ENCODE peak calls at places on chromosomes 11 and 22, in four cellular contexts. One of them, this sample, is unnamed.

GRCh38 chr11:11416502-11416901 is 63.5 kb upstream of the CSNK2A3 start:
- DNase-seq in AG08395: peak
- DNase-seq in endothelial cell: no peak
- DNase-seq in stomach: no peak
- DNase-seq in this sample: no peak

GRCh38 chr22:42313804-42314581 is 43.5 kb upstream of the TCF20 start:
- DNase-seq in endothelial cell: peak
- DNase-seq in stomach: peak
- DNase-seq in AG08395: no peak
- DNase-seq in this sample: peak

GRCh38 chr22:42444060-42444904 is 12.1 kb upstream of the NFAM1 start:
- DNase-seq in AG08395: peak
- DNase-seq in stomach: peak
- DNase-seq in endothelial cell: peak
- DNase-seq in this sample: peak

GRCh38 chr11:69051381-69052342 is 2.9 kb downstream of the TPCN2 start:
- DNase-seq in endothelial cell: no peak
- DNase-seq in stomach: no peak
- DNase-seq in AG08395: no peak
- DNase-seq in this sample: peak

GRCh38 chr11:19631657-19632325 is 80.8 kb upstream of the NAV2 start:
- DNase-seq in AG08395: peak
- DNase-seq in endothelial cell: no peak
- DNase-seq in stomach: no peak
- DNase-seq in this sample: no peak

GRCh38 chr11:575996-576756 is at the start of gene PHRF1:
- DNase-seq in AG08395: peak
- DNase-seq in endothelial cell: peak
- DNase-seq in stomach: peak
- DNase-seq in this sample: peak

GRCh38 chr11:44989831-44990566 is 39.3 kb upstream of the TP53I11 start:
- DNase-seq in stomach: peak
- DNase-seq in endothelial cell: no peak
- DNase-seq in AG08395: peak
- DNase-seq in this sample: no peak

GRCh38 chr11:114077482-114078305 is 18.2 kb downstream of the ZBTB16 start:
- DNase-seq in endothelial cell: no peak
- DNase-seq in AG08395: no peak
- DNase-seq in stomach: no peak
- DNase-seq in this sample: no peak

GRCh38 chr22:41925783-41926460 is 684 bp downstream of the TNFRSF13C start:
- DNase-seq in AG08395: peak
- DNase-seq in stomach: peak
- DNase-seq in endothelial cell: peak
- DNase-seq in this sample: peak

GRCh38 chr22:50340157-50340879 is 2.8 kb upstream of the PPP6R2 start:
- DNase-seq in AG08395: no peak
- DNase-seq in endothelial cell: no peak
- DNase-seq in stomach: no peak
- DNase-seq in this sample: peak

GRCh38 chr11:6693342-6694228 is 10.4 kb upstream of the MRPL17 start:
- DNase-seq in AG08395: no peak
- DNase-seq in stomach: no peak
- DNase-seq in endothelial cell: no peak
- DNase-seq in this sample: no peak